ENCODE peak calls at places on chromosomes 16 and 17, in four cellular contexts. A, Q, D and I are unnamed samples. For H3K27me3, the result is how much of the 10 kb centered on the place peaks cover.

GRCh38 chr17:43998552-43998951 is 5.9 kb upstream of the NAGS start:
- DNase-seq in D (peak), Q (no peak), A (no peak), I (no peak)

GRCh38 chr17:64080174-64080618 is 49.7 kb downstream of the ERN1 start:
- DNase-seq in Q (no peak), D (no peak), A (no peak), I (no peak)

GRCh38 chr17:79814966-79815835 is 18.3 kb upstream of the CBX8 start:
- DNase-seq in D (peak), Q (no peak), A (no peak), I (no peak)

GRCh38 chr16:86753399-86753798 is 175.1 kb downstream of the FOXL1 start:
- DNase-seq in Q (no peak), A (no peak), D (no peak), I (no peak)

GRCh38 chr16:3578121-3578520 is 918 bp upstream of the NLRC3 start:
- DNase-seq in Q (peak), A (no peak), D (no peak), I (no peak)

GRCh38 chr17:11241611-11242226 is 706 bp downstream of the SHISA6 start:
- DNase-seq in Q (no peak), A (no peak), D (no peak), I (no peak)

GRCh38 chr16:57536306-57537193 is at the start of gene CCDC102A:
- DNase-seq in A (no peak), Q (no peak), D (peak), I (peak)

GRCh38 chr16:11672206-11673090 is 4.2 kb downstream of the SNN start:
- DNase-seq in Q (peak), A (peak), D (no peak), I (no peak)

GRCh38 chr16:84548971-84549844 is 44.7 kb upstream of the MEAK7 start:
- DNase-seq in D (no peak), Q (peak), A (peak), I (no peak)

DNA sequence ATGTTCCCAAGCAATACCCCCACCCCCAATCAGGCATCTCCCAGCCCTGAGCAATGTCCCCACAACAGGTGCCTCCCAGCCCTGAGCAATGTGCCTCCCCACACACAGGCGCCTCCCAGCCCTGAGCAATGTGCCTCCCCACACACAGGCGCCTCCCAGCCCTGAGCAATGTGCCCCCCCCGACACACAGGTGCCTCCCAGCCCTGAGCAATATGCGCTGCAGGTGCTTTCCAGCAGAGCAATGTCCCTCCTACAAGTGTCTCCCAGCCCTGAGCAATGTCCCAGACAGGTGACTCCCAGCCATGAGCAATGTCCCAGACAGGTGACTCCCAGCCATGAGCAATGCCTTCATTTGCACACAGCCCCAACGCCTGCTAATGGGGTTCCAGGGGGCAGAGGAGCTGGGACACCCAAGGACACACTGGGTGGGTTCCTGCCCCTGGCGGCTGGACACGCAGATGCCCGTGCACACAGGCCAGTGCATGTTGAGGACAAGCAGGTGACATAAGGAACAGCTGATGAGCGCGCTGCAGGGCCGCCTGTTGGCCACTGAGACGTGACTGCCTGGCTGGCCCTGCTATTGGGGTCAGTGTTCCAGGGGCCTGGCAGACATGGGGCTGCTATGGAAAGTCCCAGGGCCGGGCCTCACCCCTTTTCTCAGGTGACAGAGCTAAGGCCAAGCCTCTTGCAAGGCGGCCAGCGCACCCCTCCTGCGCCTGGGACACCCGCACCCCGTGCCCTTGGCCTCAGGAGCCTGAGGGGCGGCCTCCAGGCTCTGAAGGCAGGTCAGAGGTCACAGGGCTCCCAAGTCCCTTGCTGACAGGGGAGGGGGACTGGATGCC is 26.9 kb upstream of the PABPN1L start:
- DNase-seq in D (no peak), A (no peak), Q (no peak), I (no peak)
- H3K27me3 ChIP-seq in D (under half), A (under half), Q (under half), I (under half)

GRCh38 chr17:21375757-21376584 is at the start of gene KCNJ12:
- DNase-seq in Q (no peak), A (no peak), D (peak), I (peak)

GRCh38 chr17:21373696-21374454 is 2.3 kb upstream of the KCNJ12 start:
- DNase-seq in Q (no peak), D (no peak), A (no peak), I (no peak)

GRCh38 chr17:21373034-21373433 is 3.1 kb upstream of the KCNJ12 start:
- DNase-seq in Q (no peak), A (no peak), D (no peak), I (no peak)

GRCh38 chr17:21375162-21375560 is 996 bp upstream of the KCNJ12 start:
- DNase-seq in D (no peak), Q (no peak), A (no peak), I (peak)

GRCh38 chr17:21374455-21375161 is 1.5 kb upstream of the KCNJ12 start:
- DNase-seq in Q (no peak), A (no peak), D (no peak), I (no peak)
- H3K27me3 ChIP-seq in Q (under half), A (under half), D (under half), I (under half)

GRCh38 chr16:1065466-1066128 is 7.0 kb upstream of the SSTR5 start:
- DNase-seq in D (no peak), A (no peak), Q (no peak), I (no peak)
- H3K27me3 ChIP-seq in D (under half), A (under half), Q (under half), I (half or more)

GRCh38 chr17:8870406-8871040 is 3.0 kb upstream of the PIK3R6 start:
- DNase-seq in D (no peak), Q (no peak), A (no peak), I (no peak)
- H3K27me3 ChIP-seq in D (under half), Q (under half), A (under half), I (under half)

DNA sequence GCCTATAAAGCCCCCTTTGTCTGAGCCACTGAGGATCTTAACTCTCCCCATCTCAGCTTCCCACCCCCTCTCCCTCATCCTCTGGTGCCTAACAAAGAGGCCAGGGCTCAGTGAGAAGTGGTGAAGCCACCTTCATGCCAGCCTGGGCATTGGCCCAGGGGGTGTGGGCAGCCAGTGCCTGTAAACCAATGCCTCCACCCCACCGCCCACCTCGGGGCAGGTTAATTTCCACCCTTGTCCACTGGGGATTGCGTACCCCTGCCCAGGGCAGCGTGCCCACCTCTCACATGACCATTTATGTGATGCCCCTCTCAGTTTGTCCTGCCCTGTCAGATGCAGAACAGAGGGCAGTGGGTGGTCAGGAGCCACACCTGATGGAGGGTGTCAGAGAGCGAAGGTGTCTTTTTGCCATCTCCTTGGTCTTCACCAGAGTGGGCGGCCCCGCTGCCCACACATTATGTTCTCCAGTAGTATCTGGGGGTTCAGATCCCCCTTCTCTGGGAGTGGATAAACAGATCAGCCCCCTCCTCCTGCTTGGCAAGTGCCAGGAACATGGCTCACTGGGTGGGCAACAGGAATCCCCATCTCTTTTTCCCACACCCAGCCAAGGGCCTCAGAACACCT is 10.1 kb upstream of the ARHGAP23 start:
- DNase-seq in Q (no peak), A (no peak), D (no peak), I (no peak)
- H3K27me3 ChIP-seq in Q (under half), A (under half), D (under half), I (under half)

DNA sequence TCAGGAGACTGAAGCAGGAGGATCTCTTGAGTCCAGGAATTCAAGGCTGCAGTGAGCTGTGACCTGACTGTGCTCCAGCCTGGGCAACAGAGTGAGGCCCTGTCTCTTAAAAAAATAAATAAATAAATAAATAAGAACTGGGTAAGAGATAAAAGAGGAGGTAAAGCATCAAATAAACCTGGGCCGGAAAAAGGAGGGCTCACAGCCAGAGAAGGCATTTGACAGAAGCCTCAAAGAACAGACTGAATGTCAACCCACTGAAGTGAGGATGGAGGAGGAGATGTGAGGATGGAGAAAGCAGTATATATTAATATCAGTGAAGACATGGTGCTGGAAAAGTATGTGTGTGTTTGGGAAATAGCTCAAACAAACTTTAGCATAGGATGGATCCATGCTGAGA is 6.1 kb downstream of the NOG start:
- DNase-seq in A (peak), D (no peak), Q (no peak), I (no peak)
- H3K27me3 ChIP-seq in A (under half), D (under half), Q (under half), I (half or more)

DNA sequence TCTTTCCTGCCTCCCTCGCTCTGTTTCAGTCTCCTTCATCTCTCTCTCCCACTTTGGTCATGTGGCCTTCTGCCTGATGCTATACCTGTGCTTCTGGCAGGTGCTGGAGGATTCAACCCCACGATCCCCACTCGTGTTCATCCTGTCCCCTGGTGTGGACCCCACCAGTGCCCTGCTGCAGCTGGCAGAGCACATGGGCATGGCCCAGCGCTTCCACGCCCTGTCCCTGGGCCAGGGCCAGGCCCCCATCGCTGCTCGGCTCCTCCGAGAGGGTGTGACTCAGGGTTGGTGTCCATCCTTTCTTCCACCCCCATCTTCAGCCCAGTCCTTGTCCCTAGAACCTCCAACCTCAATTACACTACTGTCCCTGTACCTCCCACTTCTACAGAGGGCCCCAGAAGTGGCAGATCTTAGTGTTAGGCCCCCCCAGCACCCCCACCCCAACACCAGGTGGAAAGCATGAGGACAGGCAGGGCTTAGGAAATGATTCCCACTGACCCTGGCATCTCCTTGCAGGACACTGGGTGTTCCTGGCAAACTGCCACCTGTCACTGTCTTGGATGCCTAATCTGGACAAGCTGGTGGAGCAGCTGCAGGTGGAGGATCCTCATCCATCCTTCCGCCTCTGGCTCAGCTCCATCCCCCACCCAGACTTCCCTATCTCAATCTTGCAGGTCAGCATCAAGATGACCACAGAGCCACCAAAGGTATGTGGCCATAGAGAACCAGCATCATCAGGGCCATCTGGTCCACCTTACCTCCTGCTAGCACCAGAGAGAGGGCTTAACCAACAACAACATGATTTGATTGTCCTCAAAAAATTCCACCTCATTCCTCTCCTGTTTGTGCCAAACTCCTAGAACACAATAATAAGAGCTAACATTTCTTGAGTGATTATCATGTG is 9.7 kb upstream of the KDM6B start:
- DNase-seq in A (no peak), D (no peak), Q (no peak), I (no peak)
- H3K27me3 ChIP-seq in A (under half), D (under half), Q (under half), I (under half)

GRCh38 chr16:56493131-56493530 is 26.7 kb downstream of the BBS2 start:
- DNase-seq in Q (no peak), D (peak), A (no peak), I (no peak)
- H3K27me3 ChIP-seq in Q (under half), D (under half), A (under half), I (under half)